ENCODE peak calls at places on chromosomes 6 and 20, in nine cellular contexts. K, F, U, L, J, Q, X, B and G are unnamed samples.

GRCh38 chr6:45001663-45002062 is 326.5 kb upstream of the RUNX2 start:
- DNase-seq in B (no peak), U (no peak), X (no peak), F (no peak), L (no peak), J (no peak), Q (no peak), K (no peak), G (no peak)

GRCh38 chr6:45710304-45710821 is 305.3 kb downstream of the CLIC5 start:
- DNase-seq in F (no peak), B (no peak), U (no peak), L (no peak), Q (no peak), J (no peak), K (peak; percentile 55), X (no peak), G (no peak)

GRCh38 chr6:148021715-148022114 is 320.9 kb upstream of the SASH1 start:
- DNase-seq in K (no peak), F (no peak), U (no peak), Q (no peak), J (peak; percentile 41), X (no peak), B (no peak), L (no peak), G (no peak)

GRCh38 chr6:72212686-72213085 is 326.3 kb downstream of the RIMS1 start:
- DNase-seq in X (no peak), L (no peak), U (no peak), F (no peak), J (no peak), K (no peak), Q (no peak), B (no peak), G (no peak)

GRCh38 chr20:23655551-23656211 is 17.9 kb upstream of the CST3 start:
- DNase-seq in J (no peak), K (no peak), Q (no peak), L (no peak), F (no peak), U (peak; percentile 54), X (no peak), B (no peak), G (no peak)

GRCh38 chr6:24802271-24803059 is 3.7 kb upstream of the ARMH2 start:
- DNase-seq in X (no peak), F (no peak), Q (no peak), L (no peak), U (no peak), J (no peak), B (no peak), K (no peak), G (no peak)

GRCh38 chr6:158410784-158411183 is 98.5 kb downstream of the TULP4 start:
- DNase-seq in L (no peak), Q (no peak), F (no peak), J (no peak), B (no peak), X (no peak), K (no peak), U (no peak), G (no peak)

GRCh38 chr6:134477991-134478635 is 160.2 kb upstream of the SGK1 start:
- DNase-seq in X (no peak), F (no peak), K (peak; percentile 13), J (no peak), U (no peak), Q (no peak), B (no peak), L (no peak), G (no peak)

GRCh38 chr6:158782432-158783166 is 36.6 kb downstream of the EZR start:
- DNase-seq in F (no peak), J (no peak), X (no peak), U (peak; percentile 10), B (no peak), L (no peak), Q (no peak), K (no peak), G (no peak)

GRCh38 chr20:24960861-24961260 is 11.8 kb downstream of the CST7 start:
- DNase-seq in X (no peak), K (no peak), U (no peak), Q (no peak), J (no peak), B (no peak), L (no peak), F (no peak), G (no peak)

GRCh38 chr20:47576516-47577033 is 74.9 kb downstream of the NCOA3 start:
- DNase-seq in B (peak; percentile 60), K (peak; percentile 95), L (peak; percentile 32), F (peak; percentile 69), U (peak; percentile 72), J (peak; percentile 54), Q (peak; percentile 36), X (no peak), G (peak; percentile 46)

GRCh38 chr6:108711094-108711493 is 137.1 kb upstream of the ARMC2 start:
- DNase-seq in J (no peak), U (no peak), F (no peak), K (no peak), Q (no peak), B (no peak), X (no peak), L (no peak), G (no peak)

GRCh38 chr6:89260310-89260709 is 43.2 kb upstream of the GABRR1 start:
- DNase-seq in F (no peak), X (no peak), B (no peak), K (no peak), L (no peak), U (no peak), J (no peak), Q (no peak), G (no peak)

GRCh38 chr6:89970609-89971337 is 76.5 kb downstream of the GJA10 start:
- DNase-seq in J (peak; percentile 67), Q (peak; percentile 35), U (peak; percentile 47), B (peak; percentile 32), K (peak; percentile 78), X (no peak), F (peak; percentile 66), L (peak; percentile 76), G (peak; percentile 40)

GRCh38 chr6:26105109-26105730 is 18.0 kb downstream of the HFE start:
- DNase-seq in L (no peak), U (no peak), B (no peak), F (no peak), K (no peak), X (no peak), Q (no peak), J (no peak), G (no peak)

GRCh38 chr6:150877928-150878327 is 12.4 kb downstream of the MTHFD1L start:
- DNase-seq in F (peak; percentile 75), K (no peak), B (no peak), L (no peak), X (no peak), Q (no peak), U (no peak), J (no peak), G (no peak)

GRCh38 chr20:45114465-45115385 is at the start of gene WFDC5:
- DNase-seq in J (peak; percentile 47), L (no peak), U (no peak), K (no peak), B (no peak), F (no peak), X (no peak), Q (no peak), G (peak; percentile 43)

GRCh38 chr6:159941286-159942113 is 27.4 kb upstream of the IGF2R start:
- DNase-seq in B (no peak), F (no peak), Q (no peak), L (peak; percentile 8), J (peak; percentile 43), U (no peak), X (no peak), K (peak; percentile 66), G (no peak)

GRCh38 chr6:18431581-18431980 is 44.4 kb downstream of the RNF144B start:
- DNase-seq in B (no peak), X (no peak), J (no peak), Q (no peak), K (no peak), F (no peak), U (no peak), L (no peak), G (peak; percentile 29)
- H3K27ac ChIP-seq in B (no peak overlapping the region), X (no peak overlapping the region), J (no peak overlapping the region), Q (no peak overlapping the region), K (no peak overlapping the region), F (no peak overlapping the region), U (no peak overlapping the region), L (no peak overlapping the region), G (no peak overlapping the region)

GRCh38 chr6:13539572-13539971 is 34.8 kb upstream of the SIRT5 start:
- DNase-seq in K (no peak), B (no peak), Q (no peak), X (no peak), F (no peak), L (no peak), J (no peak), U (no peak), G (no peak)
- TF ChIP-seq CTCF in K (no peak), B (no peak), Q (no peak), X (no peak), F (no peak), L (no peak), J (no peak), U (no peak), G (no peak)

DNA sequence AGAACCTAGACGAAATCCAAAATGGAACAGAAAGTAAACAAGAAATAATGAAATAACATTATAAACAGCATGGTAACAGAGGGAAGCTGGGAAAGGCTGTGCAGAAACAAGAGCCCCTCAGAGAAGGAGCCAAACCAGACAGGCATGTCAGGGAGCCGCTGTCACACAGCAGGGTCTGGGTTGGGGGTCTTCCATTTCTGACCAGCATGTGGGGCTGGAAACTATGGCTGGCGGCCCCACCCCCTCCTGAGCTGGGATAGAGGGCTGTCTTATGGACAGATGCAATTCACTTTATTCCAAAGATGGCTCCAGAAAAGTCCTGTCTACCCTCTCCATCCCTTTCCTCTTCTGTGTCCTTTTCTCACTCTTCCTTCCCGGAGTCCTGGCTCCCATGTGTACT is 27.3 kb downstream of the C6orf89 start:
- DNase-seq in B (no peak), J (no peak), X (no peak), Q (no peak), L (no peak), F (no peak), U (no peak), K (no peak), G (no peak)
- H3K4me1 ChIP-seq in B (peaks cover 4% of the 10 kb centered on the region), J (no peaks in the 10 kb centered on the region), X (peaks cover 20% of the 10 kb centered on the region), Q (peaks cover 6% of the 10 kb centered on the region), L (peaks cover under 1% of the 10 kb centered on the region), F (peaks cover 20% of the 10 kb centered on the region), U (peaks cover 8% of the 10 kb centered on the region), K (peaks cover 13% of the 10 kb centered on the region), G (peaks cover 9% of the 10 kb centered on the region)

DNA sequence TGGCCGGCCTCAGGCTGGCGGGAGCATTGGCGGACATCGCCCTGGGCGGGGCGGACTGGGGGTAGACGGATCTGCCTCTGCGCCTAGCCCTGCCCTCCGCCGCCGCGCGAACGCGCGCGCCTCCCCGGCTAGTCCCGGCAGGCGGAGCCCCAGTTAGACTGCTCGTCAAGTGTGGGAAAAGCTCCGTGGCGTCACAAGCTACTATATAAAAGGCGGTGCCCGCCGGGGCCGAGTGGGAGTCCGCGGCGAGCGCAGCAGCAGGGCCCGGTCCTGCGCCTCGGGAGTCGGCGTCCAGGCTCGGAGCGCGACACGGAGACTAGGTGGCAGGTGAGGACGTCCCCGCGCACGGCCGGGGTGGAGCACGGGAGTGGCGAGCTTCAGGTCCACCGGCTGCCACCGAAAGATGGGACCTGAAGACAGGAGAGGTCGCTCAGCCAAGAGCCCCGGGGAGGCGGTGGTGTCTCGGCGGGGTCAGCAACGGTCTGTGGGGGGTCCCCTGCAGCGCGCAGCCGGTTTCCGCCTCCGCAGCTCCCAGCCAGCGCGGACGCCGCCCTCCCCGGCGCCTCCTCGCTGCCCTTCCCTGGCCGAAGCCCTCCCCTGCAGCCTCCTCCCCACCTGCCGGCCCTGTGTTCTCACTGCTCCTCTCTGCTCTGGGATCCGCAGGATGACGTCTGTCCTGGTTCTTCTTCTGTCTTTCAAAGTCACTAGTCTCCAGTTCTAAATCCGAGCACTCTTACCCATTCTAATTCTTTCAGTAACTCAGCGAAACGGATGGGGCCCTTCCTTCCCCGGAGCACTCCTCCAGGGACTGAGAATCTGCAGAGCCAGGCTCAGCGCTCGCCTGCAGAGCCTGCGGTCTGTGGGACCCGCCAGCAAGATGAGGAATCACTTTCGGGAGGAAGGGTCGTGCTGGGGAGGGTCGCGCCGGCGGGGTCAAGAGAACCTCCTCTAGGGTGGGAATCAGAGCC is 4.3 kb upstream of the RIPK1 start:
- DNase-seq in X (peak; percentile 86), Q (peak; percentile 90), U (peak; percentile 94), K (peak; percentile 93), L (peak; percentile 85), J (peak; percentile 85), B (peak; percentile 93), F (peak; percentile 96), G (peak; percentile 93)
- H3K27ac ChIP-seq in X (peak overlapping the region; percentile 77), Q (peak overlapping the region; percentile 97), U (peak overlapping the region; percentile 53), K (peak overlapping the region; percentile 67), L (no peak overlapping the region), J (peak overlapping the region; percentile 78), B (peak overlapping the region; percentile 90), F (peak overlapping the region; percentile 94), G (peak overlapping the region; percentile 91)